ENCODE peak calls at places on chromosomes 16 and 17, in four cellular contexts. One of them, this sample, is unnamed.

GRCh38 chr16:70267516-70267915 is 15.8 kb upstream of the EXOSC6 start:
- DNase-seq in activated effector memory CD4-positive, alpha-beta T cell treated with Interleukin-2 at 50 U/mL for 16 hours: no peak
- DNase-seq in HTR-8/SVneo: peak; percentile 67
- DNase-seq in AML-193: peak; percentile 42
- DNase-seq in this sample: no peak

GRCh38 chr16:88639231-88640038 is 1.1 kb downstream of the IL17C start:
- DNase-seq in activated effector memory CD4-positive, alpha-beta T cell treated with Interleukin-2 at 50 U/mL for 16 hours: no peak
- DNase-seq in HTR-8/SVneo: no peak
- DNase-seq in AML-193: no peak
- DNase-seq in this sample: no peak

GRCh38 chr17:80036715-80037477 is 454 bp downstream of the CCDC40 start:
- DNase-seq in activated effector memory CD4-positive, alpha-beta T cell treated with Interleukin-2 at 50 U/mL for 16 hours: peak; percentile 2
- DNase-seq in HTR-8/SVneo: no peak
- DNase-seq in AML-193: no peak
- DNase-seq in this sample: no peak

GRCh38 chr16:56312028-56312300 is 113.4 kb downstream of the AMFR start:
- DNase-seq in activated effector memory CD4-positive, alpha-beta T cell treated with Interleukin-2 at 50 U/mL for 16 hours: no peak
- DNase-seq in HTR-8/SVneo: no peak
- DNase-seq in AML-193: no peak
- DNase-seq in this sample: no peak

GRCh38 chr16:78183886-78184553 is 84.6 kb downstream of the WWOX start:
- DNase-seq in activated effector memory CD4-positive, alpha-beta T cell treated with Interleukin-2 at 50 U/mL for 16 hours: no peak
- DNase-seq in HTR-8/SVneo: no peak
- DNase-seq in AML-193: no peak
- DNase-seq in this sample: no peak

GRCh38 chr17:7835818-7836595 is 2.0 kb downstream of the KDM6B start:
- DNase-seq in activated effector memory CD4-positive, alpha-beta T cell treated with Interleukin-2 at 50 U/mL for 16 hours: no peak
- DNase-seq in HTR-8/SVneo: no peak
- DNase-seq in AML-193: no peak
- DNase-seq in this sample: no peak

GRCh38 chr17:81399481-81400153 is 4.4 kb downstream of the BAHCC1 start:
- DNase-seq in activated effector memory CD4-positive, alpha-beta T cell treated with Interleukin-2 at 50 U/mL for 16 hours: no peak
- DNase-seq in HTR-8/SVneo: no peak
- DNase-seq in AML-193: no peak
- DNase-seq in this sample: no peak

GRCh38 chr17:17352836-17353624 is 49.9 kb downstream of the NT5M start:
- DNase-seq in activated effector memory CD4-positive, alpha-beta T cell treated with Interleukin-2 at 50 U/mL for 16 hours: no peak
- DNase-seq in HTR-8/SVneo: no peak
- DNase-seq in AML-193: no peak
- DNase-seq in this sample: no peak

GRCh38 chr17:36641331-36641876 is 40.0 kb downstream of the MRM1 start:
- DNase-seq in activated effector memory CD4-positive, alpha-beta T cell treated with Interleukin-2 at 50 U/mL for 16 hours: no peak
- DNase-seq in HTR-8/SVneo: no peak
- DNase-seq in AML-193: no peak
- DNase-seq in this sample: no peak

GRCh38 chr17:307295-307691 is 45.3 kb downstream of the RPH3AL start:
- DNase-seq in activated effector memory CD4-positive, alpha-beta T cell treated with Interleukin-2 at 50 U/mL for 16 hours: no peak
- DNase-seq in HTR-8/SVneo: no peak
- DNase-seq in AML-193: no peak
- DNase-seq in this sample: no peak

GRCh38 chr16:54627616-54628015 is 303.0 kb upstream of the IRX5 start:
- DNase-seq in activated effector memory CD4-positive, alpha-beta T cell treated with Interleukin-2 at 50 U/mL for 16 hours: no peak
- DNase-seq in HTR-8/SVneo: no peak
- DNase-seq in AML-193: no peak
- DNase-seq in this sample: no peak

GRCh38 chr17:50256826-50257573 is 17.3 kb upstream of the TMEM92 start:
- DNase-seq in activated effector memory CD4-positive, alpha-beta T cell treated with Interleukin-2 at 50 U/mL for 16 hours: no peak
- DNase-seq in HTR-8/SVneo: no peak
- DNase-seq in AML-193: no peak
- DNase-seq in this sample: no peak

GRCh38 chr17:76953926-76954325 is 85.7 kb downstream of the MGAT5B start:
- DNase-seq in activated effector memory CD4-positive, alpha-beta T cell treated with Interleukin-2 at 50 U/mL for 16 hours: no peak
- DNase-seq in HTR-8/SVneo: no peak
- DNase-seq in AML-193: no peak
- DNase-seq in this sample: no peak

GRCh38 chr17:3718251-3718650 is 5.5 kb upstream of the HASPIN start:
- DNase-seq in activated effector memory CD4-positive, alpha-beta T cell treated with Interleukin-2 at 50 U/mL for 16 hours: no peak
- DNase-seq in HTR-8/SVneo: no peak
- DNase-seq in AML-193: no peak
- DNase-seq in this sample: no peak

GRCh38 chr16:53053967-53054669 is 673 bp upstream of the CHD9 start:
- DNase-seq in activated effector memory CD4-positive, alpha-beta T cell treated with Interleukin-2 at 50 U/mL for 16 hours: no peak
- DNase-seq in HTR-8/SVneo: no peak
- DNase-seq in AML-193: no peak
- DNase-seq in this sample: no peak

GRCh38 chr17:40938981-40939380 is 1.5 kb upstream of the KRT23 start:
- DNase-seq in activated effector memory CD4-positive, alpha-beta T cell treated with Interleukin-2 at 50 U/mL for 16 hours: no peak
- DNase-seq in HTR-8/SVneo: no peak
- DNase-seq in AML-193: no peak
- DNase-seq in this sample: no peak

GRCh38 chr16:1621851-1622250 is 9.7 kb downstream of the CRAMP1 start:
- DNase-seq in activated effector memory CD4-positive, alpha-beta T cell treated with Interleukin-2 at 50 U/mL for 16 hours: no peak
- DNase-seq in HTR-8/SVneo: no peak
- DNase-seq in AML-193: no peak
- DNase-seq in this sample: no peak